ENCODE peak calls at places on chromosome 1, in eight cellular contexts. O, M, T, D, G, J, Z and U are unnamed samples.

GRCh38 chr1:226526801-226527595 is 21.6 kb upstream of the STUM start:
- DNase-seq in J (peak), O (no peak), Z (no peak), G (peak), M (peak), D (peak), T (peak), U (peak)

GRCh38 chr1:115237023-115237422 is 101.0 kb downstream of the NGF start:
- DNase-seq in G (no peak), M (no peak), Z (no peak), O (no peak), T (no peak), D (no peak), J (peak), U (no peak)

GRCh38 chr1:224507771-224508523 is 73.3 kb upstream of the WDR26 start:
- DNase-seq in O (no peak), G (no peak), T (no peak), M (no peak), D (no peak), Z (no peak), J (no peak), U (no peak)

GRCh38 chr1:113928129-113928949 is 785 bp upstream of the HIPK1 start:
- DNase-seq in O (no peak), T (no peak), M (no peak), Z (no peak), G (no peak), D (no peak), J (peak), U (no peak)

GRCh38 chr1:228207851-228208821 is at the start of gene OBSCN:
- DNase-seq in D (no peak), T (peak), J (no peak), M (no peak), Z (no peak), G (no peak), O (no peak), U (no peak)

GRCh38 chr1:6614019-6614952 is 755 bp downstream of the PHF13 start:
- DNase-seq in G (peak), M (peak), T (peak), D (peak), O (peak), J (peak), Z (peak), U (peak)

GRCh38 chr1:1793481-1794244 is 15.4 kb upstream of the NADK start:
- DNase-seq in O (no peak), D (no peak), J (no peak), T (no peak), M (no peak), G (no peak), Z (no peak), U (no peak)

GRCh38 chr1:205907794-205908193 is 35.5 kb downstream of the SLC26A9 start:
- DNase-seq in G (no peak), M (no peak), Z (no peak), O (no peak), T (no peak), D (peak), J (peak), U (no peak)

GRCh38 chr1:18256318-18257235 is 149.0 kb downstream of the IGSF21 start:
- DNase-seq in T (peak), G (no peak), M (peak), O (no peak), D (peak), Z (no peak), J (no peak), U (peak)

GRCh38 chr1:160578175-160578693 is 1.1 kb downstream of the CD84 start:
- DNase-seq in D (no peak), J (no peak), O (no peak), M (no peak), Z (no peak), T (no peak), G (no peak), U (no peak)
- TF ChIP-seq POLR2A in D (no peak), J (no peak), O (no peak), M (no peak), Z (no peak), T (no peak), G (no peak), U (no peak)

DNA sequence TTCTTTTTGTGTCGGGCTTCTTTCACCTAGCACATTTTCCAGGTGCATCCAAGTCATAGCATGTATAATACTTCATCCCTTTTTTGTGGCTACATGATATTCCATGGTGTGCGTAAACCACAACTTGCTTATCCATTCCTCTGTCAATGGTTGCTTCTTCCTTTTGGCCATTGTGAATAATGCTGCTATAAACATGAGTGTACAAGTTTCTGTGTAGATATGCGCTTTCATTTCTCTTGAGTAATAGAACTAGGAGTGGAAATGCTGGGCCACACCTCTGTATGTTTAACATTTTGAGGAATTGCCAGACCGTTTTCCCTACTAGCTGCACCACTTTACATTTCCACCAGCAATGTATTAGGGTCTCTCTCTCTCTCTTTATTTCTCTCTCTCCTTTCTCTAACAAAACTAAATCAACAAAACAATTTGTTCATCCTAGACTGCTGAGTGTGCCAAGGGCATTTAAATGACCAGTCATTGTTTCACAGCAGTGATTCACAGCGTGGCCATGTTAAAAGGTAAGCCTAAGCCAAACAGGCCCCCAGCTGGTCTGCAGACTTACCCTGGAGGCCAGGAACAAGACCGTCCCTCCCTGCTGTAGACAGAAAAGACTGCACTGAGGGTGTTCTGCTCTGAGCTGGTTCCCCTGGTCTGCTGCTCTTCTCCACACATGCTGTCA is 53.2 kb upstream of the LYST start:
- DNase-seq in D (no peak), Z (no peak), G (no peak), T (no peak), M (no peak), J (peak), O (no peak), U (no peak)
- H3K27ac ChIP-seq in D (no peak), Z (no peak), G (peak), T (no peak), M (peak), J (no peak), O (no peak), U (no peak)

DNA sequence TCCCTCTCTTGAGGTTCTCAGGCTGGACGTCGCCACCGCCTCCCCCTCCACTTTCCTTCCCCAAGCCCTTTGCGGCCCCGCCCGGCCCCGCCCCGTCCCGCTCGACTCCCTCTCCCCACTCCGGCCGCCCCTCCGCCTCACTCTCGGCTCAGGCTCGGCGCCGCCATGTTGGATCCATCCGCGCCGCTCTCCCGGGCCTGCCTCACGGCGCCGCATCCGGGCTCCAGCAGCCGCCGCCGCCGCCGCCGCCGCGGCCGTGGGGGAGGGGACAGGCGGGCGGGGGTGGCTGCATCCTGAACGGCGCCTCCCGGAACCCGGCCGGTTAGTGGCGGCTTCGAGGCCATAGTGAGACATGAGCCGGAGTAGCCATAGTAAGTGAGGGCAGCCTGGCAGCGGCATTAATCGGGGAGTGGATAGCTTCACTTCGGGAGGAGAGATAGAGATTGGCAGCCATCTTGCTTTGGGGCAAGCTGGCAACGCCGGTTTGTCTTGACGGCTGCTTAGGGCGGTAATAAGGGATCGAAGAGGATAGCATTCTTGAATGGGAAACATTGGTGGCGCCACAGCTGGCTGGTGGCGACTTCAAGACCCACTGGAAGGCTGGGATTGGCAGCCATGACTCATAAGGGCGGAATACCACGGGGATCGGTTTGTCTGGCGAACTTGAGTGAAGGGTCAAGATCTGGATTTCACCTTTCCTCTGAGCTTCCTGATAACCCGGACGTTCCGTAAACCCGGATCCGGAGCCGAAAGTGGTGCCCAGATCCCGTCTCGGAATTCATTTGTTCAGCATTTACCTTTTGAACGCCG is at the start of gene DEDD:
- DNase-seq in D (peak), O (peak), Z (peak), T (peak), G (peak), M (peak), J (peak), U (peak)
- TF ChIP-seq POLR2A in D (peak), O (peak), Z (no peak), T (peak), G (peak), M (peak), J (no peak), U (no peak)

GRCh38 chr1:211586538-211586937 is 7.6 kb upstream of the SLC30A1 start:
- DNase-seq in O (no peak), Z (no peak), T (no peak), J (no peak), D (no peak), G (no peak), M (no peak), U (no peak)

GRCh38 chr1:211591980-211592493 is 13.1 kb upstream of the SLC30A1 start:
- DNase-seq in J (peak), M (no peak), G (no peak), D (no peak), T (no peak), O (no peak), Z (no peak), U (no peak)

GRCh38 chr1:211587123-211587522 is 8.2 kb upstream of the SLC30A1 start:
- DNase-seq in J (no peak), Z (no peak), M (no peak), O (no peak), T (no peak), D (no peak), G (no peak), U (no peak)

GRCh38 chr1:211588711-211589110 is 9.8 kb upstream of the SLC30A1 start:
- DNase-seq in Z (no peak), D (no peak), M (no peak), J (no peak), G (no peak), O (no peak), T (no peak), U (no peak)

DNA sequence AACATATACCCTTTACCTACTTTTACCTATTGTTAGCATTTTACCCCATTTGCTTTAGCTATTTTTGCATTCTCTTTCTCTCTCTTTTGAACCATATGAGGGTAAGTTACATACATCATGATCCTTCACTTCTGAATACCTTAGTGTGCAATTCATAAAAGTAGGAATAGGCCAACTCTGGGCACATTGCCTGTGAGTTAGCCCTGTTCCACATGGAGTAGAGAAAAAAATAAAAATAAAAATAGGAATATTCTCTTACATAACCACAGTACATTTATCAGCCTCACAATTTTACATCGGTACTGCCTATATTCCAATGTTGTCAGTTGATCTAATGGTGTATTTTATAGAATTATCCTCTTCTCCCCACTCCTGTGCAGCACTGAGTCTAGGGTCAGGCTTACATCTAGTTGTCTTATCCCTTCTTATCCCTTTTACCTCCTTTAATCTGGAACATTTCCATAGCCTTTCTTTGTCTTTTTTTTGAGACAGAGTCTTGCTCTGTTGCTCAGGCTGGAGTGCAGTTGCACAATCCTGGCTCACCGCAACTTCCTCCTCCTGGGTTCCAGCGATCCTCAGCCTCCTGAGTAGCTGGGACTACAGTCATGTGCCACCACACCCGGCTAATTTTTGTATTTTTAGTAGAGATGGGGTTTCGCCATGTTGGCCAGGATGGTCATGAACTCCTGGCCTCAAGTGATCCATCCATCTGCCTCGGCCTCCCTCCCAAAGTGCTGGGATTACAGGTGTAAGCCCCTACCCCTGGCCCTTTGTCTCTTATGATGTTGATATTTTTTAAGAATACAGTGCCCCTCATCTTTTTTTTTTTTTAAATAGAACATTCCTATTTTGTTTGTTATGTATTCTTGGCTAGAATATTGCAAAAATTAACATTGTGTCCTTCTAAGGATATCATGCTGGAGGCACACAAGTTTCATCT is 11.1 kb upstream of the SLC30A1 start:
- DNase-seq in G (no peak), M (no peak), J (peak), O (no peak), T (no peak), Z (peak), D (peak), U (peak)
- H3K27ac ChIP-seq in G (peak), M (no peak), J (no peak), O (no peak), T (no peak), Z (no peak), D (peak), U (no peak)

DNA sequence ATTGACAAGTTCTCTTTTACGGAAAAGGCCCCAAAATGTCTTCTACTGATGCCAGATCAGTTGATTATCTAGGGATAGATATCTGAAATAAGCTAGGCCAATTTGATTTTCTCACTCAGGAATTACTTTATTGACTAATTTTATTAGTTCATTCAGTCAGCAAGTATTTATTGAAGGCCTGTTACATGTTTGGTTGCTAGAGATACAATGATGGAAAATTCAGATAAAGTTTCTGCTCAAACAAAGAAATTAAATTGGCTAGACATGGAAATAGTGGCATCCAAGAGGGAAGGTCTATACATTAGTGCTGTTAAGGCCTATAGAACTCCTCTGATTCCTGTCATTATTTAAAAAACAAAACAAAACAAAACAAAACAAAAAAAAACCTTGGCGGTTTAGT is 56.5 kb downstream of the HS2ST1 start:
- DNase-seq in J (no peak), T (no peak), G (no peak), D (no peak), M (no peak), Z (no peak), O (no peak), U (no peak)
- TF ChIP-seq POLR2A in J (no peak), T (no peak), G (no peak), D (no peak), M (no peak), Z (no peak), O (no peak), U (no peak)

DNA sequence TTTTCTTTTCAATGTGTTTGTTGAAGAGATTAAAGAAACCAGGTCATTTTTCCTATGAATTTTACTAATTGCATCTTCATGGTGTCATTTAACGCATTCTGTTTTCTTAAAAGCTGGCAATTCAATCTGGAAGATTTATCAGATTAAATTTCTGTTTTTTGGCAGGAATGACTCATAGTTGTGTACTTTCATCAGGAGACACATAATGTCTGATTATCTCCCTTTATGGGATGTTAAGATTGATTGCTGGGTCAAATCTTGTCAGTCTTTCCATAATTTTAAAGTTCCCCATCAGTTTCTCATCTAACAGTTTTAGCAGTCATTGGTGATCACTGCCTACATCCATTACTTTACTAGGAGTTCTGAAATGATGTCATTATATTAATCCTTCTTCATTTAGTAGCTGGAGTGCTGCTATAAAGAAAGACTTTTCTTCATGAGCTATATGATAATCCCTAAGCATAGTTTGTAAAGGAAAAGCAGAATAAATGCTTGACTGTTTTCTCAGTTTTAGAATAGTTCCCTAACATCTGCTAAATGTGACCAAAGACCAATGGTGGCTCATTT is 72.8 kb upstream of the MAP10 start:
- DNase-seq in O (no peak), D (no peak), Z (no peak), M (no peak), T (no peak), G (no peak), J (no peak), U (no peak)
- H3K27ac ChIP-seq in O (no peak), D (no peak), Z (no peak), M (no peak), T (no peak), G (no peak), J (no peak), U (no peak)